ENCODE peak calls at places on chromosome 6, in nine cellular contexts. Y is BJ; Z is SW480; S is progenitor cell of endocrine pancreas; G is GDM1; J is NCI-H1694; W is upper lobe of right lung; O is activated naive CD8-positive, alpha-beta T cell treated with anti-CD3 and anti-CD28 coated beads, Interleukin-2, amount 50 U/mL, for 16 hours; A is GM12892. X is an unnamed sample.

GRCh38 chr6:15408008-15408407 is 162.1 kb downstream of the JARID2 start:
- DNase-seq in Z (no peak), S (no peak), G (no peak), W (no peak), O (no peak), A (no peak), Y (no peak), J (no peak), X (no peak)

GRCh38 chr6:158835616-158836221 is 16.6 kb upstream of the EZR start:
- DNase-seq in O (no peak), G (no peak), A (no peak), Y (no peak), W (peak; percentile 87), S (peak; percentile 35), Z (no peak), J (no peak), X (no peak)

GRCh38 chr6:46113370-46113769 is 16.4 kb upstream of the ENPP4 start:
- DNase-seq in J (no peak), O (no peak), W (no peak), Y (no peak), S (no peak), G (no peak), A (no peak), Z (peak; percentile 47), X (no peak)

GRCh38 chr6:34146801-34147592 is 1.1 kb upstream of the GRM4 start:
- DNase-seq in J (no peak), W (peak; percentile 32), O (no peak), Z (no peak), G (no peak), Y (no peak), S (no peak), A (no peak), X (peak; percentile 22)

GRCh38 chr6:144248470-144249301 is 36.4 kb upstream of the UTRN start:
- DNase-seq in S (no peak), J (no peak), G (no peak), A (no peak), W (no peak), Z (no peak), Y (peak; percentile 85), O (no peak), X (no peak)

GRCh38 chr6:147205690-147206600 is 1.7 kb downstream of the STXBP5 start:
- DNase-seq in W (no peak), O (no peak), Z (peak; percentile 23), S (no peak), J (no peak), Y (no peak), G (no peak), A (no peak), X (no peak)

GRCh38 chr6:5499644-5500306 is 238.5 kb downstream of the FARS2 start:
- DNase-seq in J (no peak), A (no peak), G (no peak), W (no peak), Z (no peak), Y (peak; percentile 29), O (no peak), S (no peak), X (no peak)

GRCh38 chr6:29628419-29629281 is 4.3 kb downstream of the GABBR1 start:
- DNase-seq in J (peak; percentile 67), Z (peak; percentile 57), A (peak; percentile 60), G (peak; percentile 41), W (peak; percentile 82), S (peak; percentile 71), O (peak; percentile 25), Y (no peak), X (peak; percentile 72)

GRCh38 chr6:149166324-149166723 is 151.2 kb upstream of the TAB2 start:
- DNase-seq in O (no peak), G (no peak), W (no peak), Z (no peak), J (no peak), S (no peak), Y (no peak), A (no peak), X (peak; percentile 43)

GRCh38 chr6:90471297-90471696 is 115.6 kb downstream of the MAP3K7 start:
- DNase-seq in Y (no peak), J (no peak), G (no peak), Z (no peak), O (no peak), W (no peak), A (no peak), S (no peak), X (no peak)

GRCh38 chr6:105077592-105078463 is 102.0 kb downstream of the POPDC3 start:
- DNase-seq in A (no peak), Z (peak; percentile 27), S (no peak), W (no peak), G (peak; percentile 25), J (peak; percentile 36), Y (no peak), O (no peak), X (peak; percentile 59)

GRCh38 chr6:141548969-141549368 is 583.8 kb upstream of the GJE1 start:
- DNase-seq in J (no peak), A (no peak), O (no peak), Y (no peak), Z (no peak), W (no peak), S (no peak), G (no peak), X (no peak)

GRCh38 chr6:142871910-142872331 is 73.1 kb downstream of the HIVEP2 start:
- DNase-seq in G (no peak), W (no peak), J (no peak), Y (peak; percentile 68), S (no peak), A (no peak), Z (peak; percentile 69), O (no peak), X (no peak)

GRCh38 chr6:20540683-20541082 is 6.4 kb downstream of the CDKAL1 start:
- DNase-seq in A (no peak), O (no peak), Z (no peak), J (no peak), W (no peak), Y (no peak), G (no peak), S (no peak), X (no peak)

GRCh38 chr6:10316327-10316726 is 98.5 kb downstream of the TFAP2A start:
- DNase-seq in O (no peak), Y (peak; percentile 76), J (no peak), G (no peak), W (no peak), A (no peak), Z (peak; percentile 68), S (no peak), X (no peak)

GRCh38 chr6:135675862-135676261 is 175.6 kb upstream of the PDE7B start:
- DNase-seq in Y (no peak), Z (peak; percentile 35), W (no peak), G (no peak), A (no peak), O (peak; percentile 6), J (no peak), S (peak; percentile 16), X (peak; percentile 16)

GRCh38 chr6:27839303-27840081 is 72.7 kb downstream of the OR2B2 start:
- DNase-seq in A (no peak), G (peak; percentile 7), Y (peak; percentile 60), S (no peak), J (no peak), W (no peak), O (no peak), Z (peak; percentile 30), X (peak; percentile 25)

GRCh38 chr6:64930664-64931063 is 776.4 kb downstream of the EYS start:
- DNase-seq in G (no peak), S (no peak), O (no peak), Z (no peak), W (no peak), Y (no peak), J (peak; percentile 76), A (no peak), X (peak; percentile 94)

GRCh38 chr6:125957845-125958244 is 1.3 kb downstream of the HINT3 start:
- DNase-seq in Y (no peak), O (no peak), G (no peak), S (no peak), W (no peak), Z (peak; percentile 45), A (no peak), J (no peak), X (no peak)

GRCh38 chr6:132443206-132443605 is 41.9 kb upstream of the MOXD1 start:
- DNase-seq in J (no peak), O (no peak), A (no peak), G (no peak), Y (peak; percentile 75), S (no peak), W (no peak), Z (no peak), X (no peak)

GRCh38 chr6:38220069-38220723 is 400.7 kb downstream of the ZFAND3 start:
- DNase-seq in J (no peak), S (no peak), W (no peak), Z (no peak), A (no peak), O (no peak), G (no peak), Y (no peak), X (no peak)

GRCh38 chr6:23228439-23229024 is 659.2 kb downstream of the HDGFL1 start:
- DNase-seq in G (no peak), W (peak; percentile 36), A (no peak), S (no peak), O (no peak), Y (no peak), J (no peak), Z (no peak), X (no peak)

GRCh38 chr6:408599-409102 is 17.1 kb downstream of the IRF4 start:
- DNase-seq in A (no peak), G (peak; percentile 56), O (no peak), W (peak; percentile 86), J (no peak), Y (no peak), Z (no peak), S (no peak), X (no peak)

GRCh38 chr6:41208439-41209106 is 7.6 kb upstream of the TREML2 start:
- DNase-seq in G (no peak), Z (no peak), W (no peak), S (no peak), A (no peak), J (no peak), O (no peak), Y (no peak), X (no peak)

GRCh38 chr6:18990313-18990978 is 603.3 kb downstream of the RNF144B start:
- DNase-seq in S (peak; percentile 70), A (no peak), O (no peak), G (peak; percentile 54), J (peak; percentile 20), W (peak; percentile 86), Z (peak; percentile 20), Y (no peak), X (no peak)

GRCh38 chr6:34067814-34068213 is 78.1 kb downstream of the GRM4 start:
- DNase-seq in W (no peak), S (no peak), Z (no peak), A (no peak), J (peak; percentile 55), O (no peak), Y (no peak), G (no peak), X (no peak)

GRCh38 chr6:110329729-110330436 is 28.3 kb downstream of the METTL24 start:
- DNase-seq in A (no peak), Y (no peak), Z (peak; percentile 4), O (no peak), G (no peak), W (no peak), S (no peak), J (peak; percentile 37), X (no peak)

GRCh38 chr6:39313526-39314272 is 520 bp downstream of the KCNK17 start:
- DNase-seq in Z (no peak), O (no peak), G (no peak), S (peak; percentile 28), J (no peak), Y (no peak), A (no peak), W (no peak), X (no peak)

GRCh38 chr6:108200631-108201030 is 34.8 kb downstream of the NR2E1 start:
- DNase-seq in Y (no peak), O (no peak), A (no peak), W (no peak), G (no peak), Z (no peak), S (no peak), J (no peak), X (no peak)

X was measured in DMS 273 treated with DMSO at 0.1 percent for 48 hours.